ENCODE peak calls at places on chromosomes 2 and 18, in four cellular contexts. One of them, this sample, is unnamed.

GRCh38 chr2:216211614-216212013 is 102.5 kb downstream of the XRCC5 start:
- DNase-seq in upper lobe of right lung: no peak
- DNase-seq in A673: no peak
- DNase-seq in prostate gland: no peak
- DNase-seq in this sample: no peak

GRCh38 chr2:73892631-73893329 is at the start of gene ACTG2:
- DNase-seq in upper lobe of right lung: no peak
- DNase-seq in A673: no peak
- DNase-seq in prostate gland: no peak
- DNase-seq in this sample: peak

GRCh38 chr18:63844254-63844653 is 43.3 kb upstream of the SERPINB2 start:
- DNase-seq in upper lobe of right lung: no peak
- DNase-seq in A673: peak
- DNase-seq in prostate gland: no peak
- DNase-seq in this sample: no peak

GRCh38 chr2:12005886-12006681 is 259.7 kb downstream of the LPIN1 start:
- DNase-seq in upper lobe of right lung: peak
- DNase-seq in A673: peak
- DNase-seq in prostate gland: no peak
- DNase-seq in this sample: no peak

GRCh38 chr18:32373995-32374394 is 96.7 kb downstream of the GAREM1 start:
- DNase-seq in upper lobe of right lung: no peak
- DNase-seq in A673: peak
- DNase-seq in prostate gland: no peak
- DNase-seq in this sample: no peak

GRCh38 chr2:46320141-46320567 is 22.9 kb downstream of the EPAS1 start:
- DNase-seq in upper lobe of right lung: no peak
- DNase-seq in A673: no peak
- DNase-seq in prostate gland: no peak
- DNase-seq in this sample: no peak

GRCh38 chr2:52632543-52632942 is 1135.1 kb upstream of the CHAC2 start:
- DNase-seq in upper lobe of right lung: no peak
- DNase-seq in A673: no peak
- DNase-seq in prostate gland: no peak
- DNase-seq in this sample: no peak

GRCh38 chr2:102915128-102915527 is 153.3 kb downstream of the TMEM182 start:
- DNase-seq in upper lobe of right lung: no peak
- DNase-seq in A673: no peak
- DNase-seq in prostate gland: no peak
- DNase-seq in this sample: no peak

GRCh38 chr2:109397883-109398282 is 215.9 kb downstream of the SEPTIN10 start:
- DNase-seq in upper lobe of right lung: no peak
- DNase-seq in A673: no peak
- DNase-seq in prostate gland: no peak
- DNase-seq in this sample: no peak

GRCh38 chr2:186848873-186849578 is at the start of gene ZSWIM2:
- DNase-seq in upper lobe of right lung: peak
- DNase-seq in A673: peak
- DNase-seq in prostate gland: peak
- DNase-seq in this sample: peak

GRCh38 chr2:159111346-159111922 is 143.0 kb downstream of the TANC1 start:
- DNase-seq in upper lobe of right lung: no peak
- DNase-seq in A673: no peak
- DNase-seq in prostate gland: no peak
- DNase-seq in this sample: no peak

GRCh38 chr2:21333694-21334093 is 209.9 kb downstream of the TDRD15 start:
- DNase-seq in upper lobe of right lung: no peak
- DNase-seq in A673: no peak
- DNase-seq in prostate gland: no peak
- DNase-seq in this sample: no peak

GRCh38 chr2:105888625-105889024 is 143.9 kb downstream of the NCK2 start:
- DNase-seq in upper lobe of right lung: no peak
- DNase-seq in A673: peak
- DNase-seq in prostate gland: no peak
- DNase-seq in this sample: no peak

GRCh38 chr18:48728204-48728833 is 189.5 kb downstream of the CTIF start:
- DNase-seq in upper lobe of right lung: no peak
- DNase-seq in A673: no peak
- DNase-seq in prostate gland: no peak
- DNase-seq in this sample: peak

GRCh38 chr2:99787011-99787410 is 297.2 kb upstream of the REV1 start:
- DNase-seq in upper lobe of right lung: no peak
- DNase-seq in A673: no peak
- DNase-seq in prostate gland: no peak
- DNase-seq in this sample: no peak

GRCh38 chr18:28735731-28736130 is 558.8 kb upstream of the CDH2 start:
- DNase-seq in upper lobe of right lung: no peak
- DNase-seq in A673: peak
- DNase-seq in prostate gland: no peak
- DNase-seq in this sample: no peak

GRCh38 chr2:120905824-120906571 is 170.3 kb downstream of the GLI2 start:
- DNase-seq in upper lobe of right lung: no peak
- DNase-seq in A673: no peak
- DNase-seq in prostate gland: no peak
- DNase-seq in this sample: no peak

GRCh38 chr2:196718796-196719564 is 79.5 kb downstream of the CCDC150 start:
- DNase-seq in upper lobe of right lung: no peak
- DNase-seq in A673: no peak
- DNase-seq in prostate gland: no peak
- DNase-seq in this sample: peak

GRCh38 chr2:46331099-46331766 is 34.0 kb downstream of the EPAS1 start:
- DNase-seq in upper lobe of right lung: no peak
- DNase-seq in A673: no peak
- DNase-seq in prostate gland: no peak
- DNase-seq in this sample: no peak

GRCh38 chr2:147630585-147630984 is 214.2 kb upstream of the ACVR2A start:
- DNase-seq in upper lobe of right lung: no peak
- DNase-seq in A673: no peak
- DNase-seq in prostate gland: no peak
- DNase-seq in this sample: no peak

GRCh38 chr2:242075163-242075562 is 205.6 kb downstream of the RTP5 start:
- DNase-seq in upper lobe of right lung: no peak
- DNase-seq in A673: no peak
- DNase-seq in prostate gland: no peak
- DNase-seq in this sample: no peak

GRCh38 chr2:237438082-237438925 is 24.3 kb upstream of the COL6A3 start:
- DNase-seq in upper lobe of right lung: no peak
- DNase-seq in A673: no peak
- DNase-seq in prostate gland: no peak
- DNase-seq in this sample: no peak

GRCh38 chr2:155546715-155547555 is 785.6 kb downstream of the NR4A2 start:
- DNase-seq in upper lobe of right lung: no peak
- DNase-seq in A673: no peak
- DNase-seq in prostate gland: no peak
- DNase-seq in this sample: no peak

GRCh38 chr2:221570321-221571107 is 1.6 kb downstream of the EPHA4 start:
- DNase-seq in upper lobe of right lung: no peak
- DNase-seq in A673: peak
- DNase-seq in prostate gland: peak
- DNase-seq in this sample: no peak

GRCh38 chr2:160087854-160088745 is 25.7 kb upstream of the PLA2R1 start:
- DNase-seq in upper lobe of right lung: no peak
- DNase-seq in A673: peak
- DNase-seq in prostate gland: no peak
- DNase-seq in this sample: no peak

GRCh38 chr18:51150430-51150746 is 47.1 kb downstream of the MEX3C start:
- DNase-seq in upper lobe of right lung: no peak
- DNase-seq in A673: no peak
- DNase-seq in prostate gland: no peak
- DNase-seq in this sample: no peak

GRCh38 chr2:73063909-73064875 is 7.3 kb downstream of the SFXN5 start:
- DNase-seq in upper lobe of right lung: no peak
- DNase-seq in A673: peak
- DNase-seq in prostate gland: no peak
- DNase-seq in this sample: peak

GRCh38 chr2:30354621-30355020 is 92.4 kb upstream of the LCLAT1 start:
- DNase-seq in upper lobe of right lung: no peak
- DNase-seq in A673: no peak
- DNase-seq in prostate gland: no peak
- DNase-seq in this sample: no peak

GRCh38 chr2:190972846-190973245 is 41.1 kb downstream of the STAT1 start:
- DNase-seq in upper lobe of right lung: no peak
- DNase-seq in A673: no peak
- DNase-seq in prostate gland: no peak
- DNase-seq in this sample: no peak

GRCh38 chr2:223692227-223692947 is 90.2 kb upstream of the SCG2 start:
- DNase-seq in upper lobe of right lung: no peak
- DNase-seq in A673: peak
- DNase-seq in prostate gland: no peak
- DNase-seq in this sample: no peak

GRCh38 chr2:31428001-31428418 is 13.5 kb upstream of the XDH start:
- DNase-seq in upper lobe of right lung: no peak
- DNase-seq in A673: no peak
- DNase-seq in prostate gland: no peak
- DNase-seq in this sample: no peak

GRCh38 chr18:23283933-23284430 is 148.7 kb downstream of the CABLES1 start:
- DNase-seq in upper lobe of right lung: no peak
- DNase-seq in A673: no peak
- DNase-seq in prostate gland: no peak
- DNase-seq in this sample: no peak

GRCh38 chr2:180520206-180520605 is 460.2 kb upstream of the UBE2E3 start:
- DNase-seq in upper lobe of right lung: no peak
- DNase-seq in A673: no peak
- DNase-seq in prostate gland: no peak
- DNase-seq in this sample: no peak
- TF ChIP-seq CTCF in upper lobe of right lung: no peak
- TF ChIP-seq CTCF in A673: peak
- TF ChIP-seq CTCF in prostate gland: no peak
- TF ChIP-seq CTCF in this sample: no peak

GRCh38 chr2:69618362-69618761 is 25.2 kb downstream of the AAK1 start:
- DNase-seq in upper lobe of right lung: no peak
- DNase-seq in A673: no peak
- DNase-seq in prostate gland: no peak
- DNase-seq in this sample: no peak

GRCh38 chr2:69615078-69615630 is 28.4 kb downstream of the AAK1 start:
- DNase-seq in upper lobe of right lung: no peak
- DNase-seq in A673: no peak
- DNase-seq in prostate gland: no peak
- DNase-seq in this sample: no peak

GRCh38 chr2:69617744-69618143 is 25.8 kb downstream of the AAK1 start:
- DNase-seq in upper lobe of right lung: no peak
- DNase-seq in A673: no peak
- DNase-seq in prostate gland: no peak
- DNase-seq in this sample: no peak

GRCh38 chr2:69616755-69617154 is 26.8 kb downstream of the AAK1 start:
- DNase-seq in upper lobe of right lung: no peak
- DNase-seq in A673: no peak
- DNase-seq in prostate gland: no peak
- DNase-seq in this sample: no peak

GRCh38 chr2:69615969-69616368 is 27.6 kb downstream of the AAK1 start:
- DNase-seq in upper lobe of right lung: no peak
- DNase-seq in A673: no peak
- DNase-seq in prostate gland: no peak
- DNase-seq in this sample: no peak
- H3K4me3 ChIP-seq in upper lobe of right lung: no peak
- H3K4me3 ChIP-seq in A673: no peak
- H3K4me3 ChIP-seq in prostate gland: no peak
- H3K4me3 ChIP-seq in this sample: no peak

DNA sequence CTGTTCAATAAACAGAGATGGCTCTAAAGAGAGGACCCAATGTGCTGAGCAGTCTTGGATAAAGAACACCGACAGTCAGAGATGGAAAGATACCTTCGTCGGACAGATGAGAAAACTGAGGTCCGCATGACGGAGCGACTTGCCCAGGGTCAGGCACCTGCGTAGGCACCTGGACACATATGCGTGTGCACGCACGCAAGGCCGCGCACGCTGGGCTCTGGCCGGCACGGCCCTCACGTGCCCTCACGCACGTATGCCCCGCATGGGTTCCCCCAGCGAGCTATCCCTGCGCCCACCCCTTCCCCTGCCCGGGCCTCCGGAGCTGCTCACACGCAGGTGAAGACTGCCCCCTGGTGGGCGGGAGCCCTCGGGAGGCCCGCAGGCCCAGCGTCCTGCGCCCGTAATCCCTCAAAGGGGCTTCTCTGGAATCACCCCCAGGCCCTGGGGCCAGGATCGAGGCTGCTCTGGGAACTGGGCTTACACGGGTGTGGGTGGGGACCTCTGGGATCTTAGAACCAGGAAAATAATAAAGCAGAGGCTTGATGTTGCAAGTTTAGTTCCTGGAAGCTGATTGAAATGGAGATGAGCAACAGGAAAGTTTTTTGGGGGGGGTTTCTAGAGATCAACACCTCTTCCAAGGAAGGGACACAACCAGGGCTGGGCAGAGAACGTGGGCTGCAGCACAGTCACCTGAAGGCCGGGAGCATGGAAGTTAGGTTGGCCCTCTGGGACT is 246.3 kb downstream of the TNS1 start:
- DNase-seq in upper lobe of right lung: peak
- DNase-seq in A673: peak
- DNase-seq in prostate gland: peak
- DNase-seq in this sample: no peak
- H3K27ac ChIP-seq in upper lobe of right lung: no peak
- H3K27ac ChIP-seq in A673: no peak
- H3K27ac ChIP-seq in prostate gland: no peak
- H3K27ac ChIP-seq in this sample: peak

GRCh38 chr2:101252408-101253012 is at the start of gene CNOT11:
- DNase-seq in upper lobe of right lung: peak
- DNase-seq in A673: peak
- DNase-seq in prostate gland: peak
- DNase-seq in this sample: peak

GRCh38 chr2:101253713-101254085 is 1.0 kb downstream of the CNOT11 start:
- DNase-seq in upper lobe of right lung: no peak
- DNase-seq in A673: no peak
- DNase-seq in prostate gland: no peak
- DNase-seq in this sample: no peak

GRCh38 chr2:101253013-101253712 is 477 bp downstream of the CNOT11 start:
- DNase-seq in upper lobe of right lung: peak
- DNase-seq in A673: peak
- DNase-seq in prostate gland: peak
- DNase-seq in this sample: no peak

GRCh38 chr2:101249826-101250225 is 2.9 kb upstream of the CNOT11 start:
- DNase-seq in upper lobe of right lung: no peak
- DNase-seq in A673: no peak
- DNase-seq in prostate gland: no peak
- DNase-seq in this sample: no peak

GRCh38 chr2:101251844-101252407 is 760 bp upstream of the CNOT11 start:
- DNase-seq in upper lobe of right lung: no peak
- DNase-seq in A673: peak
- DNase-seq in prostate gland: peak
- DNase-seq in this sample: no peak
- TF ChIP-seq CTCF in upper lobe of right lung: peak
- TF ChIP-seq CTCF in A673: no peak
- TF ChIP-seq CTCF in prostate gland: peak
- TF ChIP-seq CTCF in this sample: no peak

GRCh38 chr18:37955201-37955600 is 389.6 kb upstream of the CELF4 start:
- DNase-seq in upper lobe of right lung: no peak
- DNase-seq in A673: no peak
- DNase-seq in prostate gland: no peak
- DNase-seq in this sample: no peak
- H3K4me3 ChIP-seq in upper lobe of right lung: no peak
- H3K4me3 ChIP-seq in A673: no peak
- H3K4me3 ChIP-seq in prostate gland: no peak
- H3K4me3 ChIP-seq in this sample: no peak

GRCh38 chr2:36964496-36965058 is 1.8 kb downstream of the STRN start:
- DNase-seq in upper lobe of right lung: no peak
- DNase-seq in A673: no peak
- DNase-seq in prostate gland: no peak
- DNase-seq in this sample: no peak
- H3K27ac ChIP-seq in upper lobe of right lung: no peak
- H3K27ac ChIP-seq in A673: peak
- H3K27ac ChIP-seq in prostate gland: no peak
- H3K27ac ChIP-seq in this sample: no peak

GRCh38 chr2:35410431-35411061 is 945.0 kb upstream of the CRIM1 start:
- DNase-seq in upper lobe of right lung: peak
- DNase-seq in A673: peak
- DNase-seq in prostate gland: peak
- DNase-seq in this sample: no peak
- TF ChIP-seq CTCF in upper lobe of right lung: peak
- TF ChIP-seq CTCF in A673: peak
- TF ChIP-seq CTCF in prostate gland: peak
- TF ChIP-seq CTCF in this sample: peak

This sample was measured in AG04450.